ENCODE peak calls at places on chromosomes 6 and 20, in nine cellular contexts. One of them, this sample, is unnamed.

GRCh38 chr20:56554869-56555268 is 21.8 kb downstream of the FAM209B start:
- DNase-seq in vagina: no peak
- DNase-seq in GM13977: peak
- DNase-seq in bronchial epithelial cell: peak
- DNase-seq in progenitor cell of endocrine pancreas: no peak
- DNase-seq in retinal pigment epithelial cell: peak
- DNase-seq in GM13976: peak
- DNase-seq in AG09309: peak
- DNase-seq in IMR-90: peak
- DNase-seq in this sample: peak

GRCh38 chr20:33370296-33370695 is 31.0 kb downstream of the CDK5RAP1 start:
- DNase-seq in IMR-90: no peak
- DNase-seq in GM13977: no peak
- DNase-seq in GM13976: no peak
- DNase-seq in retinal pigment epithelial cell: no peak
- DNase-seq in vagina: no peak
- DNase-seq in bronchial epithelial cell: peak
- DNase-seq in progenitor cell of endocrine pancreas: no peak
- DNase-seq in AG09309: no peak
- DNase-seq in this sample: peak

GRCh38 chr6:94341173-94341572 is 921.8 kb upstream of the EPHA7 start:
- DNase-seq in progenitor cell of endocrine pancreas: no peak
- DNase-seq in IMR-90: no peak
- DNase-seq in AG09309: no peak
- DNase-seq in GM13977: no peak
- DNase-seq in GM13976: no peak
- DNase-seq in retinal pigment epithelial cell: no peak
- DNase-seq in bronchial epithelial cell: no peak
- DNase-seq in vagina: no peak
- DNase-seq in this sample: no peak

GRCh38 chr6:149846321-149846720 is 17.8 kb downstream of the LRP11 start:
- DNase-seq in progenitor cell of endocrine pancreas: no peak
- DNase-seq in IMR-90: peak
- DNase-seq in AG09309: no peak
- DNase-seq in GM13976: no peak
- DNase-seq in vagina: no peak
- DNase-seq in bronchial epithelial cell: peak
- DNase-seq in GM13977: no peak
- DNase-seq in retinal pigment epithelial cell: peak
- DNase-seq in this sample: no peak

GRCh38 chr6:109772961-109773431 is 81.9 kb downstream of the FIG4 start:
- DNase-seq in GM13976: no peak
- DNase-seq in progenitor cell of endocrine pancreas: no peak
- DNase-seq in bronchial epithelial cell: no peak
- DNase-seq in retinal pigment epithelial cell: no peak
- DNase-seq in IMR-90: peak
- DNase-seq in vagina: no peak
- DNase-seq in AG09309: no peak
- DNase-seq in GM13977: no peak
- DNase-seq in this sample: no peak

GRCh38 chr6:28104392-28105250 is 19.8 kb upstream of the ZSCAN16 start:
- DNase-seq in progenitor cell of endocrine pancreas: peak
- DNase-seq in retinal pigment epithelial cell: peak
- DNase-seq in GM13977: peak
- DNase-seq in GM13976: peak
- DNase-seq in IMR-90: peak
- DNase-seq in AG09309: peak
- DNase-seq in bronchial epithelial cell: peak
- DNase-seq in vagina: no peak
- DNase-seq in this sample: peak

GRCh38 chr6:169170583-169170955 is 83.1 kb downstream of the THBS2 start:
- DNase-seq in IMR-90: no peak
- DNase-seq in GM13977: no peak
- DNase-seq in AG09309: no peak
- DNase-seq in GM13976: no peak
- DNase-seq in vagina: peak
- DNase-seq in progenitor cell of endocrine pancreas: no peak
- DNase-seq in bronchial epithelial cell: no peak
- DNase-seq in retinal pigment epithelial cell: no peak
- DNase-seq in this sample: no peak

GRCh38 chr6:165325609-165326008 is 16.2 kb upstream of the C6orf118 start:
- DNase-seq in retinal pigment epithelial cell: no peak
- DNase-seq in AG09309: no peak
- DNase-seq in vagina: no peak
- DNase-seq in bronchial epithelial cell: peak
- DNase-seq in GM13977: no peak
- DNase-seq in progenitor cell of endocrine pancreas: no peak
- DNase-seq in GM13976: no peak
- DNase-seq in IMR-90: no peak
- DNase-seq in this sample: no peak

GRCh38 chr6:147000545-147001488 is 203.4 kb upstream of the STXBP5 start:
- DNase-seq in GM13976: no peak
- DNase-seq in IMR-90: peak
- DNase-seq in progenitor cell of endocrine pancreas: no peak
- DNase-seq in AG09309: peak
- DNase-seq in GM13977: no peak
- DNase-seq in bronchial epithelial cell: peak
- DNase-seq in vagina: no peak
- DNase-seq in retinal pigment epithelial cell: no peak
- DNase-seq in this sample: no peak

DNA sequence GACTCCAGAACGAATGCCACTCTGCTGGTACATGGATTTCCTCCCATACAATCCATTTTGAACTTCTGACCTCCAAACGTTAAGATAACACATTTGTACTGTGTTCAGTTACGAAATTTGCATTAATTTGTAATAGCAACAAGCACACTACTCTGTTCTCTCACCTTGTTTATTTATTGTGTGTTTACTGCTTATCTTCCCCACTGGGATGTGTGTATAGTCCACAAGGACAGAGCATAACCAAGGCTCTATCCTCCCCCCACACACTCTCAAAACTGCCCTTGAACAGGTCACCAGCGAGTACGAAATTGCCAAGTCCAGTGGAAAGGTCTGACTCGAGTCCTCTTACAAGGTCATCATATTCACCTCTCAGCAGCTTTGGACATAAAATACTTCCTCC is 18.6 kb downstream of the ADTRP start:
- DNase-seq in progenitor cell of endocrine pancreas: no peak
- DNase-seq in bronchial epithelial cell: no peak
- DNase-seq in vagina: no peak
- DNase-seq in GM13976: no peak
- DNase-seq in retinal pigment epithelial cell: no peak
- DNase-seq in GM13977: no peak
- DNase-seq in AG09309: no peak
- DNase-seq in IMR-90: no peak
- DNase-seq in this sample: no peak
- TF ChIP-seq CTCF in progenitor cell of endocrine pancreas: no peak
- TF ChIP-seq CTCF in bronchial epithelial cell: no peak
- TF ChIP-seq CTCF in vagina: no peak
- TF ChIP-seq CTCF in GM13976: no peak
- TF ChIP-seq CTCF in retinal pigment epithelial cell: no peak
- TF ChIP-seq CTCF in GM13977: no peak
- TF ChIP-seq CTCF in AG09309: no peak
- TF ChIP-seq CTCF in IMR-90: no peak
- TF ChIP-seq CTCF in this sample: no peak

GRCh38 chr6:145756170-145756662 is 20.9 kb upstream of the EPM2A start:
- DNase-seq in IMR-90: peak
- DNase-seq in bronchial epithelial cell: peak
- DNase-seq in GM13977: no peak
- DNase-seq in AG09309: peak
- DNase-seq in retinal pigment epithelial cell: peak
- DNase-seq in progenitor cell of endocrine pancreas: no peak
- DNase-seq in GM13976: no peak
- DNase-seq in vagina: no peak
- DNase-seq in this sample: no peak

GRCh38 chr6:145758086-145758485 is 22.8 kb upstream of the EPM2A start:
- DNase-seq in AG09309: no peak
- DNase-seq in vagina: no peak
- DNase-seq in GM13976: no peak
- DNase-seq in bronchial epithelial cell: peak
- DNase-seq in GM13977: no peak
- DNase-seq in retinal pigment epithelial cell: no peak
- DNase-seq in IMR-90: no peak
- DNase-seq in progenitor cell of endocrine pancreas: no peak
- DNase-seq in this sample: no peak

GRCh38 chr6:145755682-145756081 is 20.4 kb upstream of the EPM2A start:
- DNase-seq in GM13976: no peak
- DNase-seq in AG09309: no peak
- DNase-seq in progenitor cell of endocrine pancreas: no peak
- DNase-seq in vagina: no peak
- DNase-seq in GM13977: no peak
- DNase-seq in retinal pigment epithelial cell: no peak
- DNase-seq in IMR-90: no peak
- DNase-seq in bronchial epithelial cell: no peak
- DNase-seq in this sample: no peak

GRCh38 chr6:145763742-145764141 is 28.4 kb upstream of the EPM2A start:
- DNase-seq in IMR-90: no peak
- DNase-seq in progenitor cell of endocrine pancreas: no peak
- DNase-seq in vagina: no peak
- DNase-seq in GM13976: no peak
- DNase-seq in bronchial epithelial cell: no peak
- DNase-seq in retinal pigment epithelial cell: no peak
- DNase-seq in AG09309: no peak
- DNase-seq in GM13977: no peak
- DNase-seq in this sample: no peak

GRCh38 chr6:145761584-145761983 is 26.3 kb upstream of the EPM2A start:
- DNase-seq in vagina: no peak
- DNase-seq in retinal pigment epithelial cell: no peak
- DNase-seq in bronchial epithelial cell: no peak
- DNase-seq in GM13977: no peak
- DNase-seq in IMR-90: no peak
- DNase-seq in AG09309: no peak
- DNase-seq in GM13976: no peak
- DNase-seq in progenitor cell of endocrine pancreas: no peak
- DNase-seq in this sample: no peak
- TF ChIP-seq CTCF in vagina: no peak
- TF ChIP-seq CTCF in retinal pigment epithelial cell: no peak
- TF ChIP-seq CTCF in bronchial epithelial cell: no peak
- TF ChIP-seq CTCF in GM13977: peak
- TF ChIP-seq CTCF in IMR-90: no peak
- TF ChIP-seq CTCF in AG09309: no peak
- TF ChIP-seq CTCF in GM13976: no peak
- TF ChIP-seq CTCF in progenitor cell of endocrine pancreas: no peak
- TF ChIP-seq CTCF in this sample: no peak

DNA sequence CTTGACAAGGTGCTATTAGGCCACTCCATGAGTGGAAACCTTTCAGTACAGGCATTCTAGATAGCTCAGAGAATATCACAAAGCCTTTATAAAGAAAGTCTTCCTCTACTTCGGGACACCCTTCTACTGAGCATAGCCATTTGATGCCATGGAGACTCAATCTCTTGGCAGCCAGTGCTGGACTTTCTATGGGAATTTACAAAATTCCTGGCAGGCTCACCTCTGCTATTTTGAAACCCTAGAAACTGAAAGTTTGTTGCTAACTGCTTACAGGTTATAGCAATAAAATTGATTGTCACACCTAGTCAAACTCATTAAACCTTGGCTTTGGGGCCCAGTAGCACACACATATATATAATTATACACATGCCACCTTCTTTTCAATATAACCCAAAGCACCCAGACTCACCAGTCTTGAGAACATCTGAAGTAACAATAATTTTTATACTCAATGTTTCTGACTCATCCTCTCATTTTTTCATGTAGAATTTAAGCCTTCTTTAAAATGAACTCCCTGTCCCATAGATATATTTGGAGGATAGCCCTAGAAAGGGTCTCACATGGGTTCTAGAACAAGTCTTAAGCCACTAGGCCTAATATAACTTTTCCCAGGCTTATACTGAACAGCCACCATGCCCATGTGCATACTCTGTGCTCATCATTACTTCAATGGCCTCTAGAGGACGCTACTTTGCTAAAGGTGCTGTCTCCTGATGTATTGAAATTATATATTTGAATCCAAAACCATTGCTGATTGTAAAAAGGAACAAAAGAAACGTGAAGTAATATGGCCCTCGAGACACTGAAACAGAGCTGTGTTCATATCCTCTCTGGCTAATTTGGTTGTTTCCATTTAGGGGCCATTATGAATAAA is 368.1 kb upstream of the MARCKS start:
- DNase-seq in GM13977: no peak
- DNase-seq in progenitor cell of endocrine pancreas: no peak
- DNase-seq in AG09309: no peak
- DNase-seq in IMR-90: no peak
- DNase-seq in bronchial epithelial cell: no peak
- DNase-seq in vagina: no peak
- DNase-seq in retinal pigment epithelial cell: no peak
- DNase-seq in GM13976: no peak
- DNase-seq in this sample: no peak
- TF ChIP-seq CTCF in GM13977: peak
- TF ChIP-seq CTCF in progenitor cell of endocrine pancreas: no peak
- TF ChIP-seq CTCF in AG09309: no peak
- TF ChIP-seq CTCF in IMR-90: peak
- TF ChIP-seq CTCF in bronchial epithelial cell: peak
- TF ChIP-seq CTCF in vagina: no peak
- TF ChIP-seq CTCF in retinal pigment epithelial cell: peak
- TF ChIP-seq CTCF in GM13976: no peak
- TF ChIP-seq CTCF in this sample: no peak

DNA sequence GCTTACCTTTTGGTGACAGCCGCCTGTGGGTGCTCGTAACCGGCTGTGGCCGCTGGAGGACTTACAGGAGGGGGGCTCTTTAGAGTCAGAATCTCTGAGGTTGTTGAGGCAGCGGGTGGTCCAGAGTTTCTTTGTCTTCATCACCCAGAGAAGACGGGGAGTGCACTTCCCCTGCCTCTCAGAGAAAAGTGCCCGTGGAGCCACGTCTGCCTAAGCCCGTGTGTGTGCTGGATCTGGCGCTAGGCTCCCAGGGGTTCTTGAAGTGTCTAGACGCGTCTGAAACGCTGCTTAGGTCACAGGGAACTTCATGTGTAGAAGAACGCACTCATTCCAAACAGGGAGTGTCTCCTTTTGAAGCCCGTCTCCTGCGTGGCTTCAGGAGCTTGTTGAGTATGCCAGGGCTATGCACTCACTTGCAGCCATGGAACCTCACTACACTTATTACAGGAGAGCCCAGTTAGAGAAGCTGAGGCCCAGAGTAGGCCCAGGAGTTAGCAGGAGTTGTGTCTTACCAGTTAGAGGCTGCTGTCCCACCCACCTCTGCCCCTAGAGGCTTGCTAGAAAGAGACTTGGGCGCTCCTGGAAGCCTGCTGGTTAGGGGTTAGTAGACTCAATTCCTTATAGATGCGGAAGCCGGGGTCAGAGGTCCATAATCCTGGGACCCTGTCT is 1.3 kb downstream of the LSM14B start:
- DNase-seq in progenitor cell of endocrine pancreas: no peak
- DNase-seq in GM13977: no peak
- DNase-seq in AG09309: no peak
- DNase-seq in vagina: no peak
- DNase-seq in retinal pigment epithelial cell: no peak
- DNase-seq in IMR-90: peak
- DNase-seq in GM13976: no peak
- DNase-seq in bronchial epithelial cell: peak
- DNase-seq in this sample: no peak
- TF ChIP-seq CTCF in progenitor cell of endocrine pancreas: peak
- TF ChIP-seq CTCF in GM13977: no peak
- TF ChIP-seq CTCF in AG09309: no peak
- TF ChIP-seq CTCF in vagina: no peak
- TF ChIP-seq CTCF in retinal pigment epithelial cell: peak
- TF ChIP-seq CTCF in IMR-90: peak
- TF ChIP-seq CTCF in GM13976: no peak
- TF ChIP-seq CTCF in bronchial epithelial cell: peak
- TF ChIP-seq CTCF in this sample: no peak